ENCODE peak calls at places on chromosomes 6 and 20, in eight cellular contexts. E, P, B, I, U, M, K and Z are unnamed samples.

GRCh38 chr20:60302875-60303274 is 344.7 kb downstream of the CDH26 start:
- DNase-seq in E (no peak), P (no peak), M (no peak), I (no peak), K (no peak), B (no peak), U (no peak), Z (no peak)

GRCh38 chr6:37919417-37920157 is 100.1 kb downstream of the ZFAND3 start:
- DNase-seq in P (no peak), E (no peak), I (no peak), M (no peak), U (no peak), B (no peak), K (no peak), Z (no peak)

GRCh38 chr6:122530440-122531046 is 58.9 kb upstream of the SERINC1 start:
- DNase-seq in P (no peak), M (peak; percentile 72), E (peak; percentile 62), B (no peak), K (no peak), I (no peak), U (no peak), Z (peak; percentile 53)

GRCh38 chr6:82208914-82209313 is 38.6 kb downstream of the IBTK start:
- DNase-seq in E (no peak), M (no peak), P (no peak), B (no peak), U (no peak), I (no peak), K (no peak), Z (no peak)

GRCh38 chr20:47727170-47727880 is 58.0 kb downstream of the SULF2 start:
- DNase-seq in P (no peak), M (no peak), I (peak; percentile 74), U (peak; percentile 87), K (no peak), B (peak; percentile 94), E (no peak), Z (peak; percentile 40)

GRCh38 chr20:924639-925038 is 8.5 kb upstream of the ANGPT4 start:
- DNase-seq in E (no peak), P (no peak), B (no peak), K (no peak), M (no peak), I (no peak), U (peak; percentile 44), Z (no peak)

GRCh38 chr6:73523434-73524123 is 2.7 kb upstream of the EEF1A1 start:
- DNase-seq in I (peak; percentile 82), B (peak; percentile 96), M (no peak), U (peak; percentile 79), P (peak; percentile 81), E (peak; percentile 76), K (no peak), Z (peak; percentile 75)

GRCh38 chr6:43953256-43953655 is 174.0 kb downstream of the MRPL14 start:
- DNase-seq in P (no peak), U (no peak), K (no peak), M (no peak), E (no peak), B (no peak), I (no peak), Z (no peak)

GRCh38 chr6:31829633-31830492 is 2.3 kb downstream of the HSPA1B start:
- DNase-seq in M (peak; percentile 73), E (no peak), K (no peak), B (peak; percentile 78), U (no peak), P (no peak), I (no peak), Z (no peak)

GRCh38 chr6:94478178-94479140 is 1059.1 kb upstream of the EPHA7 start:
- DNase-seq in B (no peak), P (no peak), K (no peak), I (no peak), M (no peak), E (no peak), U (no peak), Z (no peak)

GRCh38 chr20:39067526-39068216 is 105.5 kb downstream of the DHX35 start:
- DNase-seq in B (no peak), U (no peak), K (no peak), M (no peak), E (no peak), I (no peak), P (no peak), Z (no peak)

GRCh38 chr6:34531580-34532201 is 24.4 kb downstream of the SPDEF start:
- DNase-seq in B (peak; percentile 84), P (no peak), U (no peak), M (no peak), K (no peak), I (peak; percentile 78), E (peak; percentile 19), Z (no peak)

GRCh38 chr6:6436946-6437345 is 116.5 kb upstream of the F13A1 start:
- DNase-seq in I (no peak), M (no peak), K (no peak), E (no peak), U (no peak), B (no peak), P (no peak), Z (no peak)

GRCh38 chr20:44180814-44181213 is 6.2 kb downstream of the JPH2 start:
- DNase-seq in E (no peak), U (no peak), P (no peak), K (no peak), B (no peak), I (peak; percentile 94), M (no peak), Z (no peak)

GRCh38 chr6:28789553-28790083 is 134.2 kb downstream of the TRIM27 start:
- DNase-seq in U (no peak), K (no peak), I (no peak), B (no peak), M (no peak), P (no peak), E (peak; percentile 68), Z (no peak)

GRCh38 chr20:33034115-33034514 is 2.7 kb downstream of the BPIFB6 start:
- DNase-seq in K (no peak), U (no peak), I (no peak), E (no peak), B (no peak), M (no peak), P (no peak), Z (no peak)

GRCh38 chr6:134147033-134147533 is 94.7 kb upstream of the SLC2A12 start:
- DNase-seq in M (no peak), P (no peak), U (no peak), B (no peak), K (no peak), I (no peak), E (no peak), Z (no peak)

GRCh38 chr6:64224819-64225218 is 589.2 kb downstream of the PHF3 start:
- DNase-seq in M (no peak), I (no peak), E (no peak), P (no peak), U (no peak), K (no peak), B (no peak), Z (no peak)

GRCh38 chr6:32970413-32971244 is 2.2 kb downstream of the BRD2 start:
- DNase-seq in P (peak; percentile 92), I (peak; percentile 96), K (peak; percentile 97), U (peak; percentile 87), M (no peak), E (peak; percentile 60), B (peak; percentile 97), Z (peak; percentile 89)

GRCh38 chr20:22533823-22534751 is 50.3 kb downstream of the FOXA2 start:
- DNase-seq in U (no peak), B (no peak), P (no peak), K (peak; percentile 55), I (no peak), M (no peak), E (no peak), Z (peak; percentile 56)

GRCh38 chr20:8435251-8436035 is 303.4 kb downstream of the PLCB1 start:
- DNase-seq in E (no peak), I (no peak), P (no peak), M (no peak), U (no peak), K (no peak), B (no peak), Z (no peak)

GRCh38 chr20:39547546-39548410 is 585.6 kb downstream of the DHX35 start:
- DNase-seq in I (no peak), B (no peak), P (no peak), U (no peak), K (no peak), M (no peak), E (no peak), Z (no peak)

GRCh38 chr6:34656378-34657036 is 40.1 kb downstream of the ILRUN start:
- DNase-seq in U (peak; percentile 44), M (peak; percentile 28), P (no peak), K (no peak), I (no peak), B (no peak), E (no peak), Z (peak; percentile 78)

GRCh38 chr6:30490031-30490876 is 945 bp downstream of the HLA-E start:
- DNase-seq in I (peak; percentile 87), P (peak; percentile 89), K (peak; percentile 96), M (no peak), B (peak; percentile 95), E (no peak), U (peak; percentile 85), Z (peak; percentile 77)
- TF ChIP-seq POLR2AphosphoS5 in I (peak; percentile 12), P (no peak), K (no peak), M (no peak), B (peak; percentile 25), E (peak; percentile 38), U (no peak), Z (no peak)

GRCh38 chr20:54132612-54133433 is 41.0 kb downstream of the CYP24A1 start:
- DNase-seq in P (peak; percentile 84), I (peak; percentile 72), B (no peak), U (peak; percentile 48), E (peak; percentile 92), K (no peak), M (no peak), Z (no peak)
- TF ChIP-seq POLR2AphosphoS5 in P (peak; percentile 83), I (peak; percentile 24), B (no peak), U (peak; percentile 87), E (no peak), K (no peak), M (no peak), Z (peak; percentile 13)

DNA sequence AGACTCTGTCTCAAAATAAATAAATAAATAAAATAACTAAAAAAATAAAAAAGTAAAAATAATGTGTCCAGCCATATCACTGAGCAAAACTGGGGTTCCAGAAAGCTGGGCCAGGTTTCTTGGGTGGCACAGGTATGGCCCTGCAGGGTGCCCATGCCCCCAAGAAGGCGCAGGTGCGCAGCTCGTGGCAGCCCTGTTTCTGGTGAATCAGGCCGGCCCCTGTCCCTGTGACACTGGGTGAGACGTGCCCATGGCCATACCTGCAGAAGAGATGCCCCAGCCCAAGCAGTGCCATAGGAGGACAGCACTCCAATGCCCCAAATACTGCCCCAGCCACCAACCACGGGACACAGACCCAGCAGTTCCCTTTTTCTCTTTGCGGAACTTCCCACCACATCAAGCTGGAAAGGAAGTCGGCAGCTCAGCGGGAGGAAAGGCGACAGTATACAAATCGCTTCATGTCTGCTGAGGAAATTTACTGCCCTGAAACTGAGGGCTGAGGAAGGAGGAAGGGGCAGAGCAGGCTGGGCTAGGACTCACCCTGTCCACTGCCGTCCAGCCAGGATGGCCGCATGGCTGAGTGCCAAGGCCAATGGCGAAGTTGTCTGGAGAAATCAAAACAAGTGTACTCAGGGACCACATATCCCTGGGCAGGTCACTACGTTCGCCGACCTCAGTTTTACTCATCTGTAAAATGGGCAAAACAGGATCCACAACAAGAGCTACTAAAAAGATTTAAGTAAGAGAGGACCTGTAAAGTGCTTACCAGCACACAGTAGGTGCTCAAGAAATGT is 55.4 kb downstream of the PREX1 start:
- DNase-seq in K (no peak), I (peak; percentile 78), M (no peak), E (no peak), B (peak; percentile 90), U (peak; percentile 84), P (no peak), Z (peak; percentile 42)
- TF ChIP-seq POLR2AphosphoS5 in K (peak; percentile 7), I (no peak), M (no peak), E (no peak), B (peak; percentile 85), U (peak; percentile 83), P (no peak), Z (no peak)

GRCh38 chr6:144349690-144350132 is 64.6 kb downstream of the UTRN start:
- DNase-seq in B (no peak), I (no peak), K (no peak), U (no peak), M (no peak), P (no peak), E (peak; percentile 16), Z (no peak)
- TF ChIP-seq POLR2AphosphoS5 in B (peak; percentile 80), I (peak; percentile 15), K (peak; percentile 42), U (no peak), M (no peak), P (no peak), E (no peak), Z (peak; percentile 12)